ENCODE peak calls at places on chromosomes 3 and 15, in four cellular contexts. M, F, A and I are unnamed samples.
A peak's percentile ranks its signal among the peaks of the same experiment; 100 is the strongest.

GRCh38 chr3:45940781-45941365 is 2.4 kb upstream of the CXCR6 start:
- DNase-seq in M (no peak), A (no peak), F (no peak), I (no peak)

GRCh38 chr3:7204848-7205156 is 343.9 kb downstream of the GRM7 start:
- DNase-seq in M (no peak), F (no peak), A (no peak), I (no peak)

GRCh38 chr3:50603261-50604109 is 8.1 kb downstream of the CISH start:
- DNase-seq in F (no peak), A (no peak), M (no peak), I (no peak)

GRCh38 chr15:33910741-33911140 is 57.6 kb upstream of the CHRM5 start:
- DNase-seq in F (no peak), M (no peak), A (no peak), I (no peak)

GRCh38 chr3:154955907-154956533 is 124.1 kb upstream of the MME start:
- DNase-seq in M (no peak), A (no peak), F (no peak), I (no peak)

GRCh38 chr3:143808999-143809700 is 39.1 kb downstream of the SLC9A9 start:
- DNase-seq in A (no peak), M (no peak), F (no peak), I (no peak)

GRCh38 chr15:66233487-66234415 is 19.8 kb downstream of the MEGF11 start:
- DNase-seq in A (no peak), M (no peak), F (peak; percentile 23), I (no peak)

GRCh38 chr3:23992051-23992628 is 47.1 kb downstream of the NR1D2 start:
- DNase-seq in A (no peak), M (peak; percentile 55), F (no peak), I (no peak)

GRCh38 chr3:194995922-194996321 is 275.0 kb downstream of the XXYLT1 start:
- DNase-seq in F (no peak), A (no peak), M (no peak), I (no peak)

GRCh38 chr15:40435331-40436089 is 5.2 kb upstream of the BAHD1 start:
- DNase-seq in M (no peak), F (no peak), A (no peak), I (no peak)

GRCh38 chr3:25423780-25424179 is 4.3 kb upstream of the RARB start:
- DNase-seq in A (no peak), M (no peak), F (no peak), I (no peak)

GRCh38 chr15:97087337-97087736 is 756.8 kb downstream of the NR2F2 start:
- DNase-seq in A (no peak), M (no peak), F (no peak), I (no peak)

GRCh38 chr15:89002281-89002761 is 85.9 kb upstream of the ABHD2 start:
- DNase-seq in A (no peak), F (peak; percentile 18), M (peak; percentile 68), I (no peak)

GRCh38 chr15:63874616-63875015 is 40.9 kb upstream of the HERC1 start:
- DNase-seq in M (no peak), F (no peak), A (no peak), I (no peak)

GRCh38 chr3:196931828-196932587 is 10.3 kb downstream of the NCBP2 start:
- DNase-seq in A (no peak), M (no peak), F (no peak), I (no peak)

GRCh38 chr3:4865714-4866113 is 113.5 kb upstream of the BHLHE40 start:
- DNase-seq in A (no peak), M (no peak), F (no peak), I (no peak)

GRCh38 chr15:39624806-39625205 is 43.9 kb downstream of the THBS1 start:
- DNase-seq in F (peak; percentile 50), A (no peak), M (no peak), I (no peak)

GRCh38 chr15:51970981-51971352 is 611 bp downstream of the LEO1 start:
- DNase-seq in M (peak; percentile 61), A (no peak), F (no peak), I (no peak)

GRCh38 chr3:28317438-28318022 is 31.0 kb upstream of the ZCWPW2 start:
- DNase-seq in A (no peak), M (peak; percentile 33), F (peak; percentile 57), I (peak; percentile 50)

GRCh38 chr15:33698128-33698527 is 270.2 kb upstream of the CHRM5 start:
- DNase-seq in M (no peak), A (no peak), F (no peak), I (no peak)

GRCh38 chr3:122563717-122564025 is 429 bp downstream of the PARP9 start:
- DNase-seq in M (peak; percentile 30), F (no peak), A (no peak), I (peak; percentile 22)

GRCh38 chr3:186383026-186383993 is 21.3 kb upstream of the DGKG start:
- DNase-seq in A (no peak), M (no peak), F (no peak), I (no peak)

GRCh38 chr15:95350908-95351307 is 979.6 kb upstream of the NR2F2 start:
- DNase-seq in F (no peak), A (no peak), M (no peak), I (no peak)

GRCh38 chr3:89971329-89971728 is 863.9 kb downstream of the EPHA3 start:
- DNase-seq in M (no peak), F (no peak), A (no peak), I (no peak)

GRCh38 chr15:76181705-76182107 is 121.9 kb downstream of the TMEM266 start:
- DNase-seq in A (no peak), F (no peak), M (no peak), I (no peak)

GRCh38 chr3:122169911-122170310 is 13.6 kb upstream of the CASR start:
- DNase-seq in A (no peak), F (no peak), M (no peak), I (no peak)

GRCh38 chr3:117628896-117629295 is 919.3 kb downstream of the TUSC7 start:
- DNase-seq in F (no peak), M (peak; percentile 64), A (no peak), I (no peak)

GRCh38 chr3:128348805-128349531 is 117.7 kb downstream of the DNAJB8 start:
- DNase-seq in A (no peak), F (no peak), M (peak; percentile 78), I (peak; percentile 18)

GRCh38 chr3:134406331-134407246 is 32.3 kb upstream of the AMOTL2 start:
- DNase-seq in A (peak; percentile 50), M (peak; percentile 82), F (no peak), I (no peak)

GRCh38 chr3:36911990-36912804 is 32.7 kb downstream of the TRANK1 start:
- DNase-seq in F (peak; percentile 10), M (no peak), A (no peak), I (peak; percentile 50)

GRCh38 chr15:45439521-45439931 is 61.2 kb upstream of the GATM start:
- DNase-seq in A (no peak), F (peak; percentile 79), M (no peak), I (no peak)

GRCh38 chr15:96166223-96167200 is 164.0 kb upstream of the NR2F2 start:
- DNase-seq in A (no peak), M (no peak), F (no peak), I (no peak)

GRCh38 chr15:73317651-73318462 is 50.9 kb downstream of the HCN4 start:
- DNase-seq in M (peak; percentile 9), A (no peak), F (no peak), I (no peak)

GRCh38 chr15:85049805-85050204 is 68.1 kb downstream of the PDE8A start:
- DNase-seq in A (no peak), F (no peak), M (no peak), I (no peak)

GRCh38 chr15:85045615-85046014 is 64.0 kb downstream of the PDE8A start:
- DNase-seq in M (peak; percentile 32), F (no peak), A (no peak), I (no peak)

GRCh38 chr15:85044894-85045293 is 63.2 kb downstream of the PDE8A start:
- DNase-seq in F (no peak), M (no peak), A (no peak), I (no peak)

GRCh38 chr15:85048430-85048829 is 66.8 kb downstream of the PDE8A start:
- DNase-seq in F (no peak), M (no peak), A (no peak), I (no peak)

DNA sequence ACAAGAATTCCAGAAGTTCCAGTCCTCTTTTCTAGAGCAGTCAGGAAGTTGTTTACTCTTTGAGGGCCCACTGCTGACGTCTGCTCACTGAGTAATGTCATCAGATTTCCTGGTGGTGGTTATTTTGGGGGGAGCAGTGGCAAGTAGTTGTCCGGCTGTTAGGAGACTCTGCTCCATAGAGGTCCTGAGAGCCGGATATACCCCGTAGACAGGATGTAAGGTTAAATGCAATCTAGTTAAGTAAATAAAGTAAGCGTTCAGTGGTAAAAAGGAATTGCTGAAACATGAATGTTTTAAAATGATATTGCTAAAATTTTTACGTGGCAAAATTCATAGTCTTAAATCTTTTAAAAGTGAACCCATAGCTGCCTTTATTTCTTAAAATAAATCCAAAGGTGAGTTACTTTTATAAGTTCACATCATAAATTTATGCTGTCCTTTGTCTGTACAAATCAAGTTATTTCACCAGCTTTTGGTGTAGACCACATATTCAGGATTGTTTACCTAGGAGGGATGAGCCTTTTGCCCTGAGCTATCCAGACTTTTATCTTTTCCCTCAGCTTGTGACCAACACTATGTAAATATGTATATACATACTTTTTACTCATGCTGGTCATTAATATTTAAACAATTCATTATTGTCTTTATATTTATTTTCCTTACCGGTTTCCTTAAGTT is 65.8 kb downstream of the PDE8A start:
- DNase-seq in F (peak; percentile 95), M (no peak), A (no peak), I (no peak)
- H3K27ac ChIP-seq in F (peak overlapping the region; percentile 81), M (peak overlapping the region; percentile 76), A (no peak overlapping the region), I (no peak overlapping the region)

GRCh38 chr3:182618085-182618732 is 175.1 kb upstream of the ATP11B start:
- DNase-seq in A (no peak), M (no peak), F (peak; percentile 12), I (no peak)

GRCh38 chr3:182620715-182621434 is 172.4 kb upstream of the ATP11B start:
- DNase-seq in M (no peak), F (no peak), A (no peak), I (no peak)

GRCh38 chr3:182618981-182619591 is 174.2 kb upstream of the ATP11B start:
- DNase-seq in M (no peak), A (no peak), F (no peak), I (no peak)

GRCh38 chr3:182621435-182622240 is 171.7 kb upstream of the ATP11B start:
- DNase-seq in F (no peak), A (no peak), M (peak; percentile 26), I (no peak)

GRCh38 chr3:182617511-182617910 is 175.8 kb upstream of the ATP11B start:
- DNase-seq in A (no peak), F (no peak), M (no peak), I (no peak)
- TF ChIP-seq GABPA in A (no peak), F (no peak), M (no peak), I (no peak)

GRCh38 chr3:30288830-30289229 is 317.6 kb upstream of the TGFBR2 start:
- DNase-seq in M (no peak), A (no peak), F (no peak), I (no peak)
- H3K27ac ChIP-seq in M (no peak overlapping the region), A (no peak overlapping the region), F (peak overlapping the region; percentile 14), I (peak overlapping the region; percentile 6)

DNA sequence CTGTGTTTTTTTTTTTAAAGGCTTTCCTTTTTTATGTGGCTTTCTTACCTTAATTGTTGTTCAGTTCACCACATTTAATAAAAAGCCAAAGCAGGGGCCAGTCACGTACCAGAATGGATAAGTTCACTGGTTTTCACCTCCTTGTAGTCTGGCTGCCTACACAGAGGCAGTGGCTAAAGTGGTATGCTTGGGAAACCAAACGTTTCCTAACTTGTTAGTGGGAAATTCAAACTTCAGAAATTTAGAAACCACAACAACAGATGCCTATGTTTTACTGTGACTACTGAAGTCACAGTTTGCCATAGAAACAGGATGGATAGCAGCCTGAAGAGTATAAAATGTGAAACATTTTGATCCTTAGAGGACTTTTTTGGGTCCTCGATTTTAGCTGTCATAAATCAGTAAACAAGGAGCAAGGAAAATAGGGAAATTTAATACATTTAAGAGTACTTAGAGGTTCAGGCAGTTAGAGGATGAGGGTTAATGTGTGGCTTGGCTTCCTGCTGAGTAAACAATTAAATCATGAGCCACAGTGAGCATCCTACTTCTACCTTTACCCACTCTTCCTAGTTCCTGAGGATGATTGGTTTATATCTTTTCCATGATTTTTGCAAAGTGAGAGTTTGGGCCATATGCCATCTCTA is 48.6 kb downstream of the CMSS1 start:
- DNase-seq in M (no peak), A (no peak), F (no peak), I (no peak)
- TF ChIP-seq GABPA in M (no peak), A (no peak), F (no peak), I (no peak)